ENCODE peak calls at places on chromosome 3, in seven cellular contexts. I is GM23248, V is hepatocyte, J is PC-3, X is HCT116, D is MM.1S, G is neural progenitor cell. P is an unnamed sample.

GRCh38 chr3:72259755-72260589 is 475.0 kb upstream of the PROK2 start:
- DNase-seq in I (peak), V (no peak), J (no peak), X (no peak), D (no peak), G (no peak), P (no peak)

GRCh38 chr3:156176048-156176447 is 55.7 kb downstream of the KCNAB1 start:
- DNase-seq in I (no peak), V (no peak), J (no peak), X (no peak), D (no peak), G (no peak), P (no peak)

GRCh38 chr3:33658971-33659848 is 58.8 kb downstream of the CLASP2 start:
- DNase-seq in I (peak), V (peak), J (no peak), X (no peak), D (peak), G (peak), P (peak)

GRCh38 chr3:41126475-41126874 is 72.8 kb upstream of the CTNNB1 start:
- DNase-seq in I (no peak), V (no peak), J (no peak), X (no peak), D (no peak), G (no peak), P (no peak)

GRCh38 chr3:186021673-186022362 is 84.0 kb upstream of the TRA2B start:
- DNase-seq in I (peak), V (peak), J (peak), X (no peak), D (no peak), G (no peak), P (no peak)

GRCh38 chr3:38281895-38282686 is at the start of gene SLC22A14:
- DNase-seq in I (no peak), V (no peak), J (peak), X (no peak), D (no peak), G (peak), P (peak)

GRCh38 chr3:43963208-43963607 is 272.5 kb downstream of the ABHD5 start:
- DNase-seq in I (no peak), V (no peak), J (no peak), X (no peak), D (no peak), G (no peak), P (no peak)

GRCh38 chr3:170410428-170411029 is 8.1 kb upstream of the CLDN11 start:
- DNase-seq in I (peak), V (peak), J (peak), X (peak), D (peak), G (no peak), P (peak)

GRCh38 chr3:40309925-40310635 is 573 bp downstream of the EIF1B start:
- DNase-seq in I (peak), V (peak), J (peak), X (no peak), D (no peak), G (peak), P (peak)

GRCh38 chr3:128330301-128330845 is 136.3 kb downstream of the DNAJB8 start:
- DNase-seq in I (no peak), V (no peak), J (no peak), X (no peak), D (no peak), G (no peak), P (no peak)

GRCh38 chr3:15831927-15832326 is 34.1 kb upstream of the ANKRD28 start:
- DNase-seq in I (no peak), V (no peak), J (peak), X (no peak), D (no peak), G (no peak), P (no peak)
- TF ChIP-seq EZH2phosphoT487 in I (no peak), V (no peak), J (no peak), X (no peak), D (no peak), G (no peak), P (no peak)

DNA sequence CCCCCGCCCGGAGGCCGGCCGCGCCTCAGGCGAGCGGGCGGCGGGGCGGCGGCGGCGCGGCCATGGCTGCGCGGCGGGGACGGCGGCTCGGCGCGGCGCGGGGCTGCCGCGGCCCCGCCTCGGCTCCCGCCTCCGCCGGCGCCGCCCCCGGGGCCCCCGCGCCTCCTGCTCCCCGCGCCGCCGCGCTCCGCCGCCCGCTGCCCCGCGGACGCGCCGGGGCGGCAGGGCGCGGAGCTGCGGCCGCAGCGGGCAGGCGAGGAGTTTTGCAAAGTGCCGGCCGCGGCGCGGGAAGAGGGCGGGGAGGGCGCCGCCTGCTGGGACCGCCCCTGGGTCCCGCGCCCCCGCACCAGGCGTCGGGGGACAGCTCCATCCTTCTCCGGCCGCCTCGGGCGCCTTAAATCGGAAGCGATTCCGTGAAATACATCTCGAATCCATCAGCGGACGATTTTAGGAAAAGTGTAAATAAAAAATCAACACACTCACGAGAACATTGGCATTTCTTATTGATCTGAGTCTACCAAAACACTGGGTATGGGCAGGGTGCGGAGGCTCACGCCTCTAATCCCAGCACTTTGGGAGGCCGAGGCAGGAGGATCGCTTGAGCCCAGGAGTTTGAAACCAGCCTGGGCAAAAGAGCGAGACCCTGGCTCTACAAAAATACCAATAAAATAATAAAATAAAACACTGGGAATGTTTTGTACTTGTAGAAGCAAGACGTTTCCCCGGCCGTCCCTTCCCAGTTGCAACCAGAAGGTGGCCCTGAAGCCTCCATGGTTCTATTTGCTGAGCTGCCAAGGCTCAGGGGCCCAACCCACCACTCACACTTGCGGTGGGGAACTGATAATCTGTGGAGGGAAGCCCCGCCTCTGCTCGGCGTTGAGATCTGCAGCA is 136.9 kb downstream of the NUP210 start:
- DNase-seq in I (peak), V (peak), J (peak), X (peak), D (peak), G (peak), P (peak)
- TF ChIP-seq EZH2 in I (peak), V (no peak), J (no peak), X (no peak), D (no peak), G (peak), P (no peak)

GRCh38 chr3:141412087-141412935 is 44.0 kb downstream of the ZBTB38 start:
- DNase-seq in I (peak), V (peak), J (peak), X (no peak), D (peak), G (peak), P (peak)
- TF ChIP-seq EZH2phosphoT487 in I (no peak), V (no peak), J (no peak), X (no peak), D (no peak), G (no peak), P (no peak)

GRCh38 chr3:14811733-14812132 is 7.0 kb upstream of the FGD5 start:
- DNase-seq in I (no peak), V (no peak), J (no peak), X (no peak), D (no peak), G (no peak), P (peak)
- TF ChIP-seq EZH2 in I (no peak), V (no peak), J (no peak), X (no peak), D (no peak), G (peak), P (no peak)

DNA sequence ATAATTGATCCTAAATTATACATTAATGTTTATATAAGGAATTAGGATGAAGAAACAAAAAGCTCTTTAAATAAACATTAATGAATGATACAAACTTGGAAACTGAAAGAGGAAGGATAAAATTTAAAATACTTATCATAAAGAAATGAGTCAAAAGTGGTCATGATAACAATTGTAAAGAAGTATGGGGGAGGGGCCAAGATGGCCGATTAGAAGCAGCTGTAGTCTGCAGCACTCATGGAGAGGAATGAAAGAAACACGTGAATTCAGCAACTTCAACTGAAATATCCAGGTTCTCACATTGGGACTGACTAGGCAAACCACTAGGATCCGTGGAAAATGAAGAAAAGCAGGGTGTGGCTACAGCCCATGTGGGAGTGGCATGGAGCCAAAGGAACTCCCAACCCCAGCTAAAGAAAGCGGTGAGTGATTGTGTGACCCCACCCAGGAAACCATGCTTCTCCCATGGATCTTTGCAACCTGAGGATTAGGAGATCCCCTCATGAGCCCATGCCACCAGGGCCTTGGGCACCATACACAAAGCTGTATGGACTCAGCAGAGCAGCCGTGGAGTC is 13.1 kb upstream of the CP start:
- DNase-seq in I (peak), V (no peak), J (no peak), X (no peak), D (no peak), G (no peak), P (no peak)
- TF ChIP-seq EZH2phosphoT487 in I (no peak), V (no peak), J (no peak), X (no peak), D (no peak), G (no peak), P (no peak)

DNA sequence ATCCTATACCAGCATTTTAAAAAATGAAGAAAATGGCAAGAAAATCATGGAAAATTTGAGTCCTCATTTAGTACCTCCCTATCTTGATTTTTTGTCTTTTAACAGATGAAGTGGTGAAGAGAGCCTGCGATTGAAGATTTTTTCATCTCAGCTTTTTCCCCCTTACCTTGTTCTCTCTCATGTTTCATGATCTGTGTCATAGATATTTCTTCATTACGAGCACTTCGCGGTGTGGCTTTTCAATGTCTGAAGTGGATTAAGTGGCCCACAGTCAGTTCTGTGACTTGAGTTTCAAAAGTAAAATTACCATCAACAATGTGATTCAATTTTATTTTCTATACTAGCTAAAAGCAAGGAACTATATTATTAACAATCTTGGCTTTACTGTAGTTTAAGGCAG is 147.2 kb downstream of the FNDC3B start:
- DNase-seq in I (no peak), V (no peak), J (no peak), X (no peak), D (no peak), G (no peak), P (no peak)
- TF ChIP-seq EZH2 in I (no peak), V (no peak), J (no peak), X (no peak), D (no peak), G (no peak), P (no peak)

DNA sequence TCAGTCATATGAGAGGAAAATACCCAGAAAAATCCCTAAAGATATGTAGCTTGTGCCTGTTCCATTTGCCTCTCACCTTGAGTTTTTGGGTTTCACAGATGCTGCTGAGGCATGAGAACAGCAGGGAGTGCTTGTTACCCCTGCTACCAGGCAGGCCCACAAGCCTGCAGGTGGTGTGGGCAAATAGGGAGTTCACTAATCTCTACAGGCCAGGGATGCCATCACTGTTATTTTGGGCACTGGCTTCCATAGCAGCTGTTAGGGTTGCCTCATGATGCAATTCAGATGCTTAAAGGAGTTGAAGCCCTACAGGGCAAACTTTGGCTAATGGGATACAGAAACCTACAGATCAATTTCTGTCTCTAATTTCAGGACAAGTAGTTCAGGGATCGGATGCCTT is 873.5 kb downstream of the OTOL1 start:
- DNase-seq in I (no peak), V (no peak), J (no peak), X (no peak), D (no peak), G (peak), P (peak)
- TF ChIP-seq EZH2phosphoT487 in I (no peak), V (no peak), J (no peak), X (no peak), D (no peak), G (no peak), P (no peak)

GRCh38 chr3:53519047-53519717 is 24.8 kb downstream of the CACNA1D start:
- DNase-seq in I (no peak), V (no peak), J (no peak), X (no peak), D (no peak), G (no peak), P (no peak)
- TF ChIP-seq EZH2 in I (no peak), V (peak), J (no peak), X (no peak), D (no peak), G (no peak), P (no peak)

GRCh38 chr3:100893590-100893989 is 99.6 kb downstream of the ABI3BP start:
- DNase-seq in I (peak), V (peak), J (peak), X (no peak), D (no peak), G (peak), P (peak)
- TF ChIP-seq EZH2phosphoT487 in I (no peak), V (no peak), J (no peak), X (no peak), D (no peak), G (no peak), P (no peak)

GRCh38 chr3:54120657-54121403 is 1.5 kb upstream of the CACNA2D3 start:
- DNase-seq in I (peak), V (peak), J (no peak), X (no peak), D (peak), G (peak), P (peak)
- TF ChIP-seq EZH2 in I (peak), V (no peak), J (no peak), X (no peak), D (no peak), G (peak), P (peak)

P was measured in GM23338.